ENCODE peak calls at places on chromosomes 6 and 20, in ten cellular contexts. V is psoas muscle; Q is HepG2; P is ovary; T is heart left ventricle; U is left ventricle myocardium inferior; C is CD8-positive, alpha-beta T cell; E is fibroblast of lung; Z is gastrocnemius medialis; O is left lung. R is an unnamed sample. For H3K4me1, the result is how much of the 10 kb centered on the place peaks cover.

GRCh38 chr6:138537090-138537489 is 37.8 kb upstream of the NHSL1 start:
- DNase-seq in V (no peak), Q (no peak), P (no peak), T (no peak), U (no peak), C (no peak), E (peak), Z (no peak), O (no peak), R (no peak)

GRCh38 chr6:134035823-134036296 is 16.6 kb downstream of the SLC2A12 start:
- DNase-seq in V (no peak), Q (peak), P (no peak), T (no peak), U (no peak), C (no peak), E (peak), Z (no peak), O (no peak), R (no peak)

GRCh38 chr20:49821850-49822249 is 9.2 kb downstream of the SLC9A8 start:
- DNase-seq in V (no peak), Q (no peak), P (no peak), T (no peak), U (no peak), C (no peak), E (peak), Z (no peak), O (no peak), R (no peak)

GRCh38 chr20:62457098-62457497 is 18.7 kb downstream of the GATA5 start:
- DNase-seq in V (no peak), Q (no peak), P (no peak), T (no peak), U (no peak), C (no peak), E (no peak), Z (no peak), O (no peak), R (no peak)

GRCh38 chr6:68473433-68474210 is 161.5 kb upstream of the ADGRB3 start:
- DNase-seq in V (no peak), Q (no peak), P (no peak), T (no peak), U (no peak), C (no peak), E (no peak), Z (no peak), O (no peak), R (no peak)

GRCh38 chr20:57316795-57317201 is 12.8 kb upstream of the SPO11 start:
- DNase-seq in V (no peak), Q (no peak), P (no peak), T (no peak), U (no peak), C (no peak), E (no peak), Z (no peak), O (no peak), R (no peak)

GRCh38 chr20:62832212-62832922 is 15.5 kb downstream of the COL9A3 start:
- DNase-seq in V (no peak), Q (no peak), P (peak), T (peak), U (no peak), C (no peak), E (peak), Z (no peak), O (peak), R (no peak)

GRCh38 chr6:84150680-84151079 is 76.8 kb downstream of the CEP162 start:
- DNase-seq in V (no peak), Q (no peak), P (no peak), T (no peak), U (no peak), C (no peak), E (peak), Z (no peak), O (no peak), R (no peak)

GRCh38 chr6:163438940-163439335 is 24.4 kb downstream of the QKI start:
- DNase-seq in V (peak), Q (peak), P (no peak), T (peak), U (peak), C (no peak), E (peak), Z (no peak), O (no peak), R (peak)

GRCh38 chr6:163293286-163293685 is 121.2 kb upstream of the QKI start:
- DNase-seq in V (no peak), Q (no peak), P (no peak), T (no peak), U (no peak), C (no peak), E (no peak), Z (no peak), O (no peak), R (no peak)

GRCh38 chr6:125718109-125718508 is 31.3 kb upstream of the HEY2 start:
- DNase-seq in V (no peak), Q (no peak), P (no peak), T (no peak), U (no peak), C (no peak), E (no peak), Z (no peak), O (no peak), R (no peak)

GRCh38 chr6:1958257-1958656 is 287.1 kb downstream of the GMDS start:
- DNase-seq in V (no peak), Q (no peak), P (no peak), T (no peak), U (no peak), C (no peak), E (peak), Z (no peak), O (no peak), R (no peak)

GRCh38 chr6:26556263-26557070 is 18.3 kb downstream of the HMGN4 start:
- DNase-seq in V (peak), Q (peak), P (peak), T (no peak), U (peak), C (no peak), E (peak), Z (no peak), O (no peak), R (peak)

GRCh38 chr6:26554669-26555504 is 16.7 kb downstream of the HMGN4 start:
- DNase-seq in V (peak), Q (peak), P (peak), T (no peak), U (peak), C (no peak), E (peak), Z (no peak), O (no peak), R (peak)

GRCh38 chr6:26553264-26553738 is 15.1 kb downstream of the HMGN4 start:
- DNase-seq in V (peak), Q (peak), P (peak), T (peak), U (peak), C (peak), E (peak), Z (peak), O (peak), R (peak)

GRCh38 chr6:26553739-26554668 is 15.8 kb downstream of the HMGN4 start:
- DNase-seq in V (peak), Q (peak), P (peak), T (peak), U (peak), C (peak), E (peak), Z (peak), O (peak), R (peak)

GRCh38 chr6:26555505-26556262 is 17.5 kb downstream of the HMGN4 start:
- DNase-seq in V (no peak), Q (no peak), P (no peak), T (no peak), U (no peak), C (no peak), E (peak), Z (no peak), O (no peak), R (no peak)
- H3K4me3 ChIP-seq in V (peak), Q (peak), P (peak), T (no peak), U (peak), C (no peak), E (peak), Z (no peak), O (no peak), R (peak)

GRCh38 chr20:13286052-13286451 is 65.0 kb downstream of the ISM1 start:
- DNase-seq in V (no peak), Q (no peak), P (no peak), T (no peak), U (no peak), C (no peak), E (no peak), Z (no peak), O (no peak), R (no peak)
- H3K27ac ChIP-seq in V (no peak), Q (no peak), P (no peak), T (no peak), U (no peak), C (no peak), E (no peak), Z (no peak), O (no peak), R (no peak)

DNA sequence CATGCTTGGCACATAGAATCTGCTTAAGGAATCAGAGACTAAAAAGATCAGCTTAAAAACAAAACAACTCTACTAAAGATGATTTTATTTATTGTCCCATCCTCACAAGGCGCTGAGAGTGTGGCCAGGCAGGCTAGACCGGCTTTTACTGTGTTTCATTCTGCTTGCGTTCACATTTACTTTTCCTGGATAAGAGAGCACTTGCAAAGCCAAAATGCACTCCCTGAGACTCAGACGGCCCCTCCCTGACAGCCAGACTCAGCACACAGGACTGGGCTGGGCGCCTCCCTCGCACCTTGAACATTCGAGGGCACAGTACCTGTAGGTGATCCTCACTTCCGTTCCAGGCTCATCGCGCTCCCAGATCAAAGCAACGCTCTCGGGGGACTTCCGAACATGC is 10.2 kb downstream of the ACSS1 start:
- DNase-seq in V (no peak), Q (no peak), P (no peak), T (no peak), U (no peak), C (no peak), E (no peak), Z (no peak), O (peak), R (no peak)
- H3K4me1 ChIP-seq in V (half or more), Q (under half), P (under half), T (half or more), U (half or more), C (under half), E (under half), Z (half or more), O (under half), R (under half)

GRCh38 chr6:5132741-5133140 is 47.6 kb downstream of the PPP1R3G start:
- DNase-seq in V (peak), Q (no peak), P (peak), T (peak), U (peak), C (no peak), E (peak), Z (peak), O (peak), R (no peak)
- H3K4me3 ChIP-seq in V (peak), Q (no peak), P (peak), T (peak), U (peak), C (no peak), E (peak), Z (no peak), O (no peak), R (no peak)

R was measured in CD4-positive, CD25-positive, alpha-beta regulatory T cell.